ENCODE peak calls at places on chromosomes 5 and 9, in six cellular contexts. R, Z, C, L, X and H are unnamed samples.

GRCh38 chr5:175728885-175729828 is 71.3 kb downstream of the HRH2 start:
- DNase-seq in X (no peak), C (no peak), Z (no peak), L (no peak), R (peak; percentile 27), H (no peak)

GRCh38 chr5:112366987-112367386 is 52.1 kb downstream of the EPB41L4A start:
- DNase-seq in R (no peak), Z (no peak), C (peak; percentile 39), X (no peak), L (no peak), H (no peak)

GRCh38 chr5:159504857-159505304 is 174.6 kb upstream of the IL12B start:
- DNase-seq in Z (peak; percentile 87), R (peak; percentile 37), C (peak; percentile 69), X (peak; percentile 81), L (peak; percentile 61), H (no peak)

GRCh38 chr5:41181691-41182564 is 31.4 kb downstream of the C6 start:
- DNase-seq in Z (no peak), R (no peak), C (no peak), X (no peak), L (no peak), H (no peak)

GRCh38 chr9:114798793-114799427 is 6.9 kb downstream of the TNFSF15 start:
- DNase-seq in L (no peak), Z (no peak), R (no peak), C (no peak), X (no peak), H (no peak)

GRCh38 chr5:133868946-133869674 is 99.3 kb downstream of the C5orf15 start:
- DNase-seq in R (peak; percentile 80), C (peak; percentile 74), L (peak; percentile 82), Z (peak; percentile 82), X (no peak), H (peak; percentile 31)

GRCh38 chr9:136051568-136052432 is 43.3 kb downstream of the NACC2 start:
- DNase-seq in C (peak; percentile 88), R (peak; percentile 60), L (peak; percentile 66), X (peak; percentile 88), Z (peak; percentile 76), H (no peak)

GRCh38 chr9:123642291-123643278 is 286.6 kb downstream of the CRB2 start:
- DNase-seq in C (no peak), L (no peak), X (no peak), Z (peak; percentile 61), R (peak; percentile 33), H (no peak)

GRCh38 chr5:77398896-77399295 is 93.2 kb downstream of the WDR41 start:
- DNase-seq in R (no peak), L (no peak), Z (no peak), X (no peak), C (no peak), H (no peak)

GRCh38 chr5:103452666-103453065 is 109.9 kb downstream of the NUDT12 start:
- DNase-seq in C (peak; percentile 39), Z (no peak), L (no peak), X (no peak), R (no peak), H (no peak)

GRCh38 chr5:175214152-175214551 is 229.8 kb downstream of the DRD1 start:
- DNase-seq in L (no peak), R (peak; percentile 37), Z (no peak), X (no peak), C (peak; percentile 74), H (no peak)

GRCh38 chr5:108727154-108727638 is 20.5 kb upstream of the FER start:
- DNase-seq in R (no peak), Z (peak; percentile 55), L (peak; percentile 59), C (no peak), X (no peak), H (no peak)

GRCh38 chr5:80083115-80083890 is 48.2 kb downstream of the THBS4 start:
- DNase-seq in R (peak; percentile 31), X (no peak), L (peak; percentile 61), Z (no peak), C (peak; percentile 76), H (no peak)

GRCh38 chr9:115030006-115030405 is 88.0 kb downstream of the TNC start:
- DNase-seq in X (no peak), Z (no peak), C (no peak), R (no peak), L (no peak), H (no peak)

GRCh38 chr5:691817-692529 is 1.2 kb downstream of the TPPP start:
- DNase-seq in L (no peak), R (peak; percentile 4), Z (no peak), X (no peak), C (no peak), H (no peak)

GRCh38 chr5:54669285-54669684 is 151.7 kb downstream of the SNX18 start:
- DNase-seq in R (no peak), X (no peak), Z (no peak), L (no peak), C (no peak), H (no peak)

GRCh38 chr9:124621371-124622328 is 114.5 kb upstream of the NR5A1 start:
- DNase-seq in L (no peak), C (no peak), R (no peak), Z (no peak), X (no peak), H (no peak)

GRCh38 chr9:113687107-113687679 is 188.9 kb upstream of the ZNF618 start:
- DNase-seq in Z (no peak), X (no peak), R (no peak), C (no peak), L (no peak), H (no peak)

GRCh38 chr5:56530031-56530430 is 285.3 kb upstream of the MAP3K1 start:
- DNase-seq in L (no peak), R (no peak), X (peak; percentile 69), Z (no peak), C (no peak), H (no peak)

GRCh38 chr9:16425572-16425971 is 444.9 kb downstream of the BNC2 start:
- DNase-seq in L (no peak), C (peak; percentile 84), R (no peak), Z (no peak), X (no peak), H (no peak)

GRCh38 chr5:375336-375920 is 53.9 kb downstream of the AHRR start:
- DNase-seq in C (no peak), Z (no peak), R (no peak), X (peak; percentile 63), L (peak; percentile 36), H (no peak)

GRCh38 chr5:157571357-157571827 is 4.2 kb downstream of the ADAM19 start:
- DNase-seq in L (no peak), X (no peak), Z (no peak), R (no peak), C (no peak), H (no peak)

GRCh38 chr9:93669116-93669957 is 93.0 kb downstream of the PHF2 start:
- DNase-seq in Z (peak; percentile 37), C (no peak), X (peak; percentile 71), R (peak; percentile 5), L (peak; percentile 48), H (peak; percentile 1)

GRCh38 chr5:131200560-131200959 is 29.8 kb downstream of the LYRM7 start:
- DNase-seq in C (no peak), Z (no peak), L (no peak), R (no peak), X (no peak), H (no peak)

GRCh38 chr5:75668348-75668895 is 48.8 kb downstream of the POC5 start:
- DNase-seq in Z (no peak), R (no peak), X (no peak), C (no peak), L (no peak), H (no peak)

GRCh38 chr9:137095664-137096517 is 9.1 kb downstream of the MAN1B1 start:
- DNase-seq in L (no peak), C (no peak), X (no peak), R (no peak), Z (peak; percentile 48), H (peak; percentile 79)

GRCh38 chr5:72252008-72252407 is 68.0 kb downstream of the MRPS27 start:
- DNase-seq in X (no peak), R (no peak), L (no peak), Z (no peak), C (no peak), H (no peak)

GRCh38 chr5:111132731-111133435 is 40.7 kb downstream of the WDR36 start:
- DNase-seq in X (no peak), L (no peak), C (no peak), Z (no peak), R (no peak), H (no peak)

GRCh38 chr5:58108507-58108906 is 351.4 kb downstream of the PLK2 start:
- DNase-seq in C (no peak), L (no peak), Z (no peak), X (no peak), R (no peak), H (no peak)

DNA sequence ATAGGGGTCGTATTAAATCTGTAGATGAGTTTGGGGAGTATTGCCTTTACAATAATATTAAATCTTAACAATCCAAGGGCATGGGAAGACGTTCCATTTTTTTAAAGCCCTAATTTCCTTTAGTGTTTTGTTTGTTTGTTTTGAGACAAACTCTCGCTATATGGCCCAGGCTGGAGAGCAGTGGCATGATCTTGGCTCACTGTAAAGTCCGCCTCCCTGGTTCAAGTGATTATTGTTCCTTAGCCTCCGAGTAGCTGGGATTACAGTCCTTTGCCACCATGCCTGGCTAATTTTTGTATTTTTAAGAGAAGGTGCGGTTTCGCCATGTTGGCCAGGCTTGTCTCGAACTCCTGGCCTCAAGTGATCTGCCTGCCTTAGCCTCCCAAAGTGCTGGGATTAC is 19.9 kb downstream of the NIPBL start:
- DNase-seq in X (no peak), C (no peak), L (no peak), Z (no peak), R (no peak), H (no peak)
- H3K9me3 ChIP-seq in X (no peaks in the 10 kb centered on the region), C (no peaks in the 10 kb centered on the region), L (no peaks in the 10 kb centered on the region), Z (no peaks in the 10 kb centered on the region), R (no peaks in the 10 kb centered on the region), H (no peaks in the 10 kb centered on the region)

DNA sequence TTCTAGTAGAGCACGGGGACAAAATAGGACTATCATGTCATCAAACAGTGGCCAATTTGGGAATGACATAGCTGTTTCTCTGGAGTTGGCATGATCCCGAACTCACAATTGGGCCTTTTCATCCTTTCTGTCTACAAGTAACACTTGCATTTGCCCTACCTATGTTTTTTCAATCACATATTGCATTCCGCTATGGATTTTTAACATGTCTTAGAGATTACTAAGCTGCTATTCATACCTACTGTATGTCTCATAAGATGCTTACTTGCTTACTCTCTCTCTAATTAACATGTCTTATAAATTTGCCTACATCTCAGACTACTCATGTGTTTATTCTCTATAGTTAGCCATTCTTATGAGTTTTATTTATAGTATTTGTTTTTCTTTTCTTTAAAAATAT is 341.2 kb upstream of the CTNND2 start:
- DNase-seq in R (no peak), C (peak; percentile 94), L (no peak), X (no peak), Z (no peak), H (no peak)
- H3K9me3 ChIP-seq in R (no peaks in the 10 kb centered on the region), C (no peaks in the 10 kb centered on the region), L (no peaks in the 10 kb centered on the region), X (no peaks in the 10 kb centered on the region), Z (no peaks in the 10 kb centered on the region), H (no peaks in the 10 kb centered on the region)

GRCh38 chr5:150931368-150931965 is 26.7 kb upstream of the ZNF300 start:
- DNase-seq in C (no peak), R (no peak), Z (no peak), X (no peak), L (no peak), H (no peak)
- H3K9me3 ChIP-seq in C (peaks cover 69% of the 10 kb centered on the region), R (peaks cover 18% of the 10 kb centered on the region), Z (peaks cover 95% of the 10 kb centered on the region), X (peaks cover 15% of the 10 kb centered on the region), L (peaks cover 100% of the 10 kb centered on the region), H (peaks cover 18% of the 10 kb centered on the region)

DNA sequence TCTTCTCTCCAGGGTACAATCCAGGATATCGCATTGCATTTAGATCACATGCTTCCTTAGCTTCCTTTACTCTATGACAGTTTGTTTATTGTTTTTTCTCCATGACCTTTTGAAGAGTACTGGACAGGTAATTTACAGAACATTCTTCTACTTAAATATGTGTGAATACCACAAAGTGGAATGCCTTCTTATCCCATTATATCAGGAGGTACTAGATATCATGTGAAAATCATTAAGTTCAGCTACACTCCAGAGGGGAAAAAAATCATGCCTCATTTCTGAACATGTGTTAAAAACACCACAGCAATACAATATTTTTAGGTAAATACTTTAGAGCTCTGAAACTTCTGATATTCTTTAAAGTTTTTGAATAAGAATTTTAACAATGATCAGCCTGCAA is 776.7 kb upstream of the CDH9 start:
- DNase-seq in C (no peak), R (no peak), Z (no peak), L (no peak), X (no peak), H (no peak)
- H3K9me3 ChIP-seq in C (no peaks in the 10 kb centered on the region), R (no peaks in the 10 kb centered on the region), Z (no peaks in the 10 kb centered on the region), L (no peaks in the 10 kb centered on the region), X (no peaks in the 10 kb centered on the region), H (no peaks in the 10 kb centered on the region)